ENCODE peak calls at places on chromosomes 12 and 14, in five cellular contexts. W is left colon, H is putamen, J is islet precursor cell, G is transverse colon. P is an unnamed sample.

GRCh38 chr14:83664389-83664788 is 1865.6 kb upstream of the FLRT2 start:
- DNase-seq in W (no peak), H (no peak), J (no peak), G (no peak), P (peak; percentile 82)

GRCh38 chr12:108622921-108623514 is 10.7 kb downstream of the SELPLG start:
- DNase-seq in W (no peak), H (no peak), J (no peak), G (no peak), P (no peak)

GRCh38 chr12:4148418-4149056 is 125.0 kb upstream of the CCND2 start:
- DNase-seq in W (peak; percentile 67), H (no peak), J (no peak), G (peak; percentile 80), P (no peak)

GRCh38 chr14:32258574-32258973 is 55.5 kb upstream of the RNU6-8 start:
- DNase-seq in W (no peak), H (no peak), J (no peak), G (no peak), P (no peak)

GRCh38 chr14:52351561-52352491 is 37.7 kb downstream of the PTGER2 start:
- DNase-seq in W (no peak), H (no peak), J (no peak), G (no peak), P (no peak)

GRCh38 chr12:53378705-53379388 is 1.1 kb upstream of the SP1 start:
- DNase-seq in W (no peak), H (no peak), J (no peak), G (no peak), P (peak; percentile 41)

GRCh38 chr12:116878567-116879508 is 2.4 kb downstream of the HRK start:
- DNase-seq in W (peak; percentile 70), H (no peak), J (peak; percentile 89), G (peak; percentile 69), P (peak; percentile 43)

GRCh38 chr12:49537709-49538601 is 875 bp upstream of the KCNH3 start:
- DNase-seq in W (no peak), H (peak; percentile 47), J (peak; percentile 76), G (no peak), P (peak; percentile 67)

GRCh38 chr12:82040987-82041743 is 282.0 kb upstream of the PPFIA2 start:
- DNase-seq in W (no peak), H (no peak), J (no peak), G (no peak), P (no peak)

GRCh38 chr12:68746572-68747180 is 700 bp downstream of the SLC35E3 start:
- DNase-seq in W (peak; percentile 68), H (peak; percentile 36), J (peak; percentile 89), G (peak; percentile 70), P (peak; percentile 57)

GRCh38 chr12:47156167-47156736 is 76.5 kb upstream of the AMIGO2 start:
- DNase-seq in W (no peak), H (no peak), J (no peak), G (no peak), P (peak; percentile 61)

GRCh38 chr12:25949343-25949742 is 9.1 kb upstream of the RASSF8 start:
- DNase-seq in W (no peak), H (no peak), J (peak; percentile 44), G (no peak), P (no peak)

GRCh38 chr14:63752449-63753169 is 24.7 kb upstream of the SGPP1 start:
- DNase-seq in W (peak; percentile 32), H (no peak), J (no peak), G (no peak), P (no peak)

GRCh38 chr12:12010277-12011031 is 60.3 kb upstream of the BCL2L14 start:
- DNase-seq in W (peak; percentile 59), H (peak; percentile 56), J (peak; percentile 83), G (peak; percentile 41), P (no peak)

GRCh38 chr14:38405851-38406630 is 150.1 kb upstream of the CLEC14A start:
- DNase-seq in W (no peak), H (no peak), J (no peak), G (no peak), P (peak; percentile 74)

GRCh38 chr14:36556811-36557433 is 25.5 kb downstream of the NKX2-8 start:
- DNase-seq in W (no peak), H (peak; percentile 19), J (no peak), G (no peak), P (peak; percentile 28)

GRCh38 chr12:50283924-50284236 is 560 bp upstream of the LIMA1 start:
- DNase-seq in W (no peak), H (no peak), J (no peak), G (no peak), P (no peak)

GRCh38 chr14:71247106-71247505 is 339.8 kb downstream of the PCNX1 start:
- DNase-seq in W (no peak), H (no peak), J (no peak), G (no peak), P (no peak)

GRCh38 chr12:112096667-112097066 is 11.9 kb downstream of the NAA25 start:
- DNase-seq in W (no peak), H (no peak), J (peak; percentile 40), G (no peak), P (no peak)

GRCh38 chr12:65821336-65821735 is 2.9 kb upstream of the HMGA2 start:
- DNase-seq in W (no peak), H (no peak), J (no peak), G (no peak), P (no peak)

GRCh38 chr12:27564612-27565213 is 40.7 kb downstream of the PPFIBP1 start:
- DNase-seq in W (no peak), H (no peak), J (no peak), G (no peak), P (no peak)

GRCh38 chr12:96046543-96047137 is 11.3 kb upstream of the LTA4H start:
- DNase-seq in W (no peak), H (no peak), J (no peak), G (no peak), P (no peak)

GRCh38 chr14:104384776-104385071 is 194.8 kb upstream of the C14orf180 start:
- DNase-seq in W (no peak), H (no peak), J (no peak), G (no peak), P (peak; percentile 10)

GRCh38 chr12:121796855-121797751 is 3.6 kb upstream of the RHOF start:
- DNase-seq in W (peak; percentile 97), H (peak; percentile 81), J (peak; percentile 99), G (peak; percentile 96), P (peak; percentile 93)